ENCODE peak calls at places on chromosome 22, in nine cellular contexts. A is IMR-90, L is A549, R is AG04449, V is upper lobe of left lung, N is neural progenitor cell, K is brain microvascular endothelial cell, H is dorsolateral prefrontal cortex, Q is epithelial cell of esophagus. X is an unnamed sample.

GRCh38 chr22:45612940-45613339 is 58.7 kb upstream of the ATXN10 start:
- DNase-seq in N (peak), V (no peak), Q (no peak), L (no peak), A (no peak), R (no peak), H (no peak), K (peak), X (no peak)

GRCh38 chr22:48713266-48714205 is 1114.1 kb downstream of the BRD1 start:
- DNase-seq in K (no peak), A (no peak), V (no peak), N (no peak), R (no peak), H (no peak), L (no peak), Q (no peak), X (no peak)

GRCh38 chr22:23404689-23405365 is 175.3 kb downstream of the IGLL1 start:
- DNase-seq in K (peak), H (no peak), R (no peak), V (no peak), A (peak), Q (peak), L (no peak), N (peak), X (no peak)

GRCh38 chr22:27473533-27473932 is 328.0 kb downstream of the MN1 start:
- DNase-seq in V (no peak), A (no peak), Q (peak), K (no peak), H (no peak), N (no peak), R (no peak), L (peak), X (no peak)

GRCh38 chr22:20080776-20081654 is 974 bp downstream of the DGCR8 start:
- DNase-seq in K (peak), V (peak), N (peak), R (no peak), Q (peak), H (no peak), A (peak), L (peak), X (peak)

GRCh38 chr22:27358096-27358870 is 443.3 kb downstream of the MN1 start:
- DNase-seq in Q (no peak), N (peak), H (no peak), R (no peak), V (no peak), L (no peak), K (no peak), A (no peak), X (no peak)

GRCh38 chr22:19962909-19963806 is 21.5 kb upstream of the TXNRD2 start:
- DNase-seq in N (no peak), K (peak), V (peak), R (no peak), H (no peak), A (peak), L (no peak), Q (peak), X (no peak)

GRCh38 chr22:19085233-19086043 is 36.8 kb downstream of the DGCR2 start:
- DNase-seq in N (no peak), V (no peak), K (peak), A (peak), R (no peak), H (no peak), Q (peak), L (peak), X (no peak)

GRCh38 chr22:17920145-17920605 is 104.2 kb downstream of the MICAL3 start:
- DNase-seq in A (peak), K (peak), Q (peak), R (no peak), N (peak), H (no peak), V (no peak), L (no peak), X (no peak)

GRCh38 chr22:46024136-46024840 is 47.3 kb upstream of the WNT7B start:
- DNase-seq in H (peak), A (no peak), Q (no peak), K (no peak), N (no peak), R (no peak), V (peak), L (no peak), X (no peak)

GRCh38 chr22:33922268-33922667 is 2.0 kb upstream of the LARGE1 start:
- DNase-seq in L (no peak), H (no peak), A (peak), K (peak), N (peak), Q (no peak), R (no peak), V (peak), X (no peak)

GRCh38 chr22:23178512-23179254 is 1.6 kb upstream of the BCR start:
- DNase-seq in K (peak), A (peak), L (peak), Q (peak), R (no peak), V (peak), H (peak), N (peak), X (no peak)

GRCh38 chr22:40628354-40629042 is 8.0 kb downstream of the MRTFA start:
- DNase-seq in L (no peak), Q (peak), A (peak), N (no peak), R (no peak), H (no peak), V (no peak), K (no peak), X (peak)

GRCh38 chr22:21047730-21048129 is 2.0 kb downstream of the LRRC74B start:
- DNase-seq in K (no peak), V (no peak), R (no peak), H (no peak), L (no peak), Q (no peak), A (no peak), N (no peak), X (no peak)

GRCh38 chr22:28366856-28367255 is 312.8 kb downstream of the TTC28 start:
- DNase-seq in V (no peak), R (no peak), N (no peak), L (no peak), K (no peak), Q (no peak), H (no peak), A (no peak), X (no peak)

GRCh38 chr22:19648419-19648929 is 65.8 kb upstream of the SEPTIN5 start:
- DNase-seq in K (no peak), V (no peak), L (no peak), A (no peak), H (no peak), Q (no peak), R (no peak), N (no peak), X (no peak)

GRCh38 chr22:28442264-28442950 is 237.2 kb downstream of the TTC28 start:
- DNase-seq in V (peak), A (peak), K (peak), Q (peak), H (peak), R (no peak), L (no peak), N (peak), X (no peak)

GRCh38 chr22:29195118-29195963 is 10.4 kb upstream of the EMID1 start:
- DNase-seq in V (no peak), H (no peak), L (no peak), Q (no peak), R (no peak), A (no peak), N (no peak), K (no peak), X (no peak)

GRCh38 chr22:40511604-40512003 is 124.9 kb downstream of the MRTFA start:
- DNase-seq in A (no peak), N (no peak), Q (no peak), L (peak), H (peak), V (no peak), R (no peak), K (no peak), X (no peak)

GRCh38 chr22:44260216-44261035 is 52.3 kb downstream of the SHISAL1 start:
- DNase-seq in Q (no peak), A (no peak), R (no peak), K (no peak), V (peak), N (no peak), H (no peak), L (no peak), X (no peak)

GRCh38 chr22:32528984-32529982 is 54.7 kb downstream of the FBXO7 start:
- DNase-seq in H (peak), R (peak), L (peak), N (peak), A (peak), V (peak), K (peak), Q (peak), X (peak)

GRCh38 chr22:44661659-44662569 is 40.1 kb upstream of the PRR5 start:
- DNase-seq in R (no peak), Q (no peak), A (no peak), H (no peak), L (no peak), V (no peak), N (no peak), K (no peak), X (no peak)

GRCh38 chr22:19974233-19974861 is 32.7 kb upstream of the TXNRD2 start:
- DNase-seq in A (peak), K (peak), N (peak), L (peak), Q (peak), H (no peak), V (peak), R (no peak), X (no peak)

GRCh38 chr22:46196268-46196667 is 45.9 kb downstream of the PPARA start:
- DNase-seq in A (no peak), R (no peak), K (no peak), H (no peak), N (no peak), Q (no peak), L (no peak), V (no peak), X (no peak)

GRCh38 chr22:23509571-23510302 is 70.4 kb downstream of the IGLL1 start:
- DNase-seq in Q (no peak), H (no peak), R (peak), L (no peak), A (peak), V (no peak), N (no peak), K (peak), X (no peak)

GRCh38 chr22:30336752-30337460 is 10.2 kb upstream of the TBC1D10A start:
- DNase-seq in L (no peak), K (no peak), Q (no peak), A (no peak), V (no peak), H (no peak), R (no peak), N (no peak), X (no peak)

GRCh38 chr22:45896153-45896951 is 80.6 kb downstream of the WNT7B start:
- DNase-seq in L (no peak), K (no peak), N (no peak), H (no peak), A (no peak), R (no peak), Q (peak), V (peak), X (no peak)

GRCh38 chr22:45587638-45588481 is 83.8 kb upstream of the ATXN10 start:
- DNase-seq in R (no peak), H (no peak), L (peak), V (no peak), Q (peak), K (peak), A (peak), N (no peak), X (no peak)

GRCh38 chr22:46846154-46846831 is 83.8 kb downstream of the TBC1D22A start:
- DNase-seq in A (peak), N (no peak), R (no peak), H (no peak), K (peak), Q (peak), L (no peak), V (no peak), X (no peak)

GRCh38 chr22:25331050-25331449 is 111.6 kb downstream of the CRYBB2 start:
- DNase-seq in R (no peak), L (no peak), V (no peak), K (no peak), A (no peak), N (no peak), Q (no peak), H (no peak), X (no peak)

GRCh38 chr22:27804683-27805297 is 3.2 kb upstream of the MN1 start:
- DNase-seq in Q (peak), H (peak), R (no peak), L (peak), N (peak), A (peak), V (peak), K (no peak), X (peak)

GRCh38 chr22:35627267-35628041 is 10.3 kb upstream of the MB start:
- DNase-seq in A (peak), H (peak), Q (peak), N (peak), K (peak), R (peak), L (peak), V (peak), X (peak)

GRCh38 chr22:48837341-48837935 is 990.2 kb downstream of the BRD1 start:
- DNase-seq in R (no peak), Q (peak), A (no peak), K (no peak), N (no peak), H (no peak), V (no peak), L (no peak), X (no peak)

GRCh38 chr22:19066531-19067271 is 55.5 kb downstream of the DGCR2 start:
- DNase-seq in K (peak), A (peak), Q (peak), V (no peak), L (no peak), N (no peak), H (no peak), R (no peak), X (peak)

GRCh38 chr22:30944986-30945385 is 23.6 kb downstream of the MORC2 start:
- DNase-seq in K (no peak), N (no peak), L (no peak), A (no peak), Q (no peak), V (no peak), R (no peak), H (no peak), X (no peak)

DNA sequence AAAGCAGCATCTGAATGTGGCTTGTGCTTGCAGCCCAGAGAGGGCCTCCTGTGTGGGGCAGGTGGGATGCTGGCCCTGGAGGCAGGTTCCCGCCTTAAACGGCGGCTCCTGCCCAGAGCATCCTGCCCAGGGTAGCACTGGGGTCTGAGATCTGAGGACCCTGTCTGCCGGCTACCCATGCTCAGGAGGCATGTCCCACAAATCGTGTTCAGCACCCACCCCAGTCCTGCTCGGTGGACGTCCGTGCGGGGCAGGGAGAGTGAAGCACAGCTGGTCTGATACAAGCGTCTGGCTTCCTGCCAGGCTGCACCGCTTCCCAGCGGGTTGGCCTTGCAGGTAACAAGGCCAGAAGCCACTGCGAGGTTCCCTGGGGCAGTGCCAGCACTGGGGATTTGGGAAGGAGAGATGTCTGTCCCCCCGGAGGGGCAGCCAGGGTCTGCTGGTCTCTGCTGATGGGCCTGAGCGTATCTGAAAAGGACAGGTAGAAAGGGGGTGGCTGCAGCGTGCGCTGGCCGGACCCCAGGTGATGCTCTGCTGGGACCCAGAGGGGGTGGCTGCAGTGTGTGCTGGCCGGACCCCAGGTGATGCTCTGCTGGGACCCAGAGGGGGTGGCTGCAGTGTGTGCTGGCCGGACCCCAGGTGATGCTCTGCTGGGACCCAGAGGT is 3.6 kb downstream of the TRABD start:
- DNase-seq in A (no peak), K (no peak), V (no peak), Q (no peak), L (no peak), H (no peak), N (no peak), R (no peak), X (no peak)
- H3K4me3 ChIP-seq in A (no peak), K (no peak), V (no peak), Q (no peak), L (no peak), H (no peak), N (no peak), R (no peak), X (no peak)

GRCh38 chr22:37121887-37122591 is 12.5 kb upstream of the TMPRSS6 start:
- DNase-seq in Q (peak), N (no peak), K (no peak), R (no peak), A (peak), H (no peak), L (peak), V (peak), X (no peak)
- TF ChIP-seq CTCF in Q (peak), N (no peak), K (peak), R (no peak), A (no peak), H (no peak), L (no peak), V (no peak), X (no peak)

GRCh38 chr22:39292002-39292401 is 27.4 kb downstream of the RPL3 start:
- DNase-seq in V (no peak), R (no peak), K (no peak), Q (no peak), H (no peak), N (no peak), A (no peak), L (peak), X (no peak)
- H3K4me3 ChIP-seq in V (no peak), R (no peak), K (no peak), Q (no peak), H (no peak), N (no peak), A (no peak), L (no peak), X (no peak)

GRCh38 chr22:37769056-37769455 is 38.7 kb upstream of the GCAT start:
- DNase-seq in H (no peak), A (no peak), Q (no peak), L (no peak), R (no peak), K (no peak), V (no peak), N (no peak), X (no peak)

GRCh38 chr22:37765953-37766566 is 41.7 kb upstream of the GCAT start:
- DNase-seq in Q (no peak), K (no peak), V (no peak), L (no peak), H (no peak), A (no peak), R (no peak), N (no peak), X (no peak)

GRCh38 chr22:37765498-37765897 is 42.2 kb upstream of the GCAT start:
- DNase-seq in L (no peak), R (no peak), V (no peak), Q (no peak), N (no peak), H (no peak), K (no peak), A (no peak), X (no peak)

GRCh38 chr22:37771081-37771480 is 36.7 kb upstream of the GCAT start:
- DNase-seq in Q (peak), K (no peak), A (no peak), R (no peak), L (no peak), H (no peak), V (no peak), N (no peak), X (no peak)

GRCh38 chr22:37768273-37768672 is 39.5 kb upstream of the GCAT start:
- DNase-seq in K (no peak), A (no peak), N (no peak), V (no peak), R (no peak), H (no peak), L (no peak), Q (no peak), X (no peak)
- TF ChIP-seq CTCF in K (peak), A (peak), N (peak), V (no peak), R (peak), H (no peak), L (no peak), Q (peak), X (peak)

DNA sequence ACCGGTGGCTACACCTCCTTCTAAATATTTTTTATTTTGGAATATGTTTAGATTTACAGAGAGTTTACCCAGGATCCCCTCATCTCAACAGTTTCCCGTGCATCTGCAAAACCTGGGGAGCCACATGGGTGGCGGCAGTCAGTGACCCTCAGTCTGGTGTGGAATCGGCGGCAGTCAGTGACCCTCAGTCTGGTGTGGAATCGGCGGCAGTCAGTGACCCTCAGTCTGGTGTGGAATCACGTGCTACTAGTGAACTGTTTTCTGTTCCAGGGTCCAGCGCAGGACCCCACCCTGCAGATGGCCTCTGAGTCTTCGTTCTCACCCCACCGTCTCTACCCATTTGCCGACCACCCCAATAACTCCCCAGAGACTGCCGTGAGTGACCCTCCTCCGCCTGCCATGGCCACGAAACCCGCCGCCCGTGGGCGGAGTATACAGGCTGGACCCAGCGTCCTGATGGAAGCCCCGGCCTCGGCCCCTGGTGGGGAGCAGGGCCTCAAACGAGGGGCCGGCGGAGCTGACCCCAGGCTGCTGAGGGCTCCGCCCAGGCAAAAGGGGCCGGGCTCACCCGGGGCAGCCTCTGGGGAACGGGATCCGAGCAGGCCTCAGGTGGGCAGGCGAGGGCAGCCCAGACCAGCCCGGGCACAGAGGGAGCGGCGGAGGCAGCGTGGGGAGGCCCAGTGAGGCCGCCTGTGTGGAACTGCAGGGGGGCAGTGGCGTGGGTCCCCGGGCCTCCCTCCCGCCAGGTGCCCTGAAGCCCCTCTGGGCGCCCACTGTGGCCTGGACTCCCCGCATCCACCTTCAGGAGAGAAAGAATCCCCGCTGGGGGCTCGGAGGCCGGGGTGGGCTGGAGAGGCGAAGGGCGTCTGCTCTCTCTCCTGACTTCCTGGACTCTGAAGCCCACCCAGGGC is 2.5 kb downstream of the IL17REL start:
- DNase-seq in L (no peak), N (no peak), K (no peak), Q (no peak), R (no peak), A (no peak), V (no peak), H (no peak), X (no peak)
- H3K4me3 ChIP-seq in L (no peak), N (peak), K (no peak), Q (no peak), R (no peak), A (no peak), V (no peak), H (no peak), X (no peak)

DNA sequence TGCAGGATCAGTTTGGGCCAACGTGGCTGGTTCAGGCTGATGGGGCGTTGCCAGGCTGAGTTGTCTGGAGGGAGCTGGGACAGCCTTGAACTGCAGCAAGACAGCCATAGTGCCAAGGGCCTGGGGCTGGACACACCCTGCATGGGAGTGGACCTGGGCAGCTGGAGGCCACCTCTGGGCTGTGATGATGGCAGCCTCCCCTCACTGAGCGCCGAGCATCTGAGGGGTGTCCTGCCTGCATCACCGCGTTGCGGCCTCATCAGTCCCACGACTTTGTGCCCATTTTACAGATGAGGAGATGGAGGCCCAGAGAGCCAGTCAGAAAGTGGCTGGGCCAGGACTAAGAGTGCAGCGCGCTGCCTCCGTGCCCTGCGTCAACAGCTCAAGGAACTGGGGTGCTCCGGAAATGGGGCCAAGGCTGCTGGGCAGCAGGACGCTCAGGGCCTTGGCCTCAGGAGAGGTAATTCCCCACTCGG is 590 bp upstream of the TSPO start:
- DNase-seq in N (no peak), A (no peak), R (no peak), V (no peak), Q (no peak), L (no peak), H (no peak), K (no peak), X (no peak)
- TF ChIP-seq CTCF in N (no peak), A (no peak), R (no peak), V (no peak), Q (no peak), L (no peak), H (no peak), K (no peak), X (no peak)

X was measured in AG09309.